ENCODE peak calls at places on chromosomes 11 and 22, in nine cellular contexts. D, H, V, P, R, F, A, C and K are unnamed samples.

GRCh38 chr11:1303196-1303821 is 6.1 kb downstream of the TOLLIP start:
- DNase-seq in D (peak; percentile 67), H (no peak), V (no peak), P (no peak), R (peak; percentile 71), F (peak; percentile 60), A (peak; percentile 14), C (no peak), K (no peak)

GRCh38 chr11:30560345-30561106 is 25.6 kb downstream of the MPPED2 start:
- DNase-seq in D (no peak), H (no peak), V (no peak), P (no peak), R (no peak), F (no peak), A (no peak), C (no peak), K (no peak)

GRCh38 chr11:50078001-50078400 is 45.3 kb downstream of the OR4C45 start:
- DNase-seq in D (no peak), H (no peak), V (no peak), P (no peak), R (no peak), F (no peak), A (no peak), C (no peak), K (no peak)

GRCh38 chr22:21641417-21641794 is 696 bp upstream of the SDF2L1 start:
- DNase-seq in D (no peak), H (no peak), V (no peak), P (peak; percentile 61), R (no peak), F (no peak), A (no peak), C (peak; percentile 73), K (peak; percentile 59)

GRCh38 chr11:31763296-31763695 is 47.8 kb downstream of the PAX6 start:
- DNase-seq in D (no peak), H (no peak), V (no peak), P (no peak), R (no peak), F (no peak), A (no peak), C (no peak), K (no peak)

GRCh38 chr11:111788051-111788450 is 21.9 kb upstream of the PPP2R1B start:
- DNase-seq in D (no peak), H (no peak), V (no peak), P (no peak), R (no peak), F (no peak), A (no peak), C (no peak), K (no peak)

GRCh38 chr22:38467904-38468760 is at the start of gene KDELR3:
- DNase-seq in D (peak; percentile 77), H (peak; percentile 61), V (no peak), P (peak; percentile 63), R (no peak), F (no peak), A (peak; percentile 75), C (peak; percentile 89), K (no peak)

GRCh38 chr22:48754611-48755331 is 1072.9 kb downstream of the BRD1 start:
- DNase-seq in D (peak; percentile 34), H (no peak), V (no peak), P (no peak), R (no peak), F (no peak), A (no peak), C (no peak), K (no peak)

GRCh38 chr11:116043857-116044256 is 539.6 kb upstream of the CADM1 start:
- DNase-seq in D (no peak), H (no peak), V (no peak), P (no peak), R (no peak), F (no peak), A (no peak), C (no peak), K (no peak)

GRCh38 chr11:130213143-130213978 is 53.8 kb downstream of the ST14 start:
- DNase-seq in D (no peak), H (peak; percentile 69), V (peak; percentile 61), P (peak; percentile 26), R (peak; percentile 30), F (peak; percentile 79), A (peak; percentile 55), C (peak; percentile 93), K (peak; percentile 21)

GRCh38 chr11:85950317-85951048 is 95.3 kb downstream of the CCDC83 start:
- DNase-seq in D (no peak), H (no peak), V (no peak), P (no peak), R (no peak), F (no peak), A (no peak), C (no peak), K (no peak)

GRCh38 chr11:122850076-122850631 is 11.9 kb downstream of the CRTAM start:
- DNase-seq in D (no peak), H (no peak), V (no peak), P (peak; percentile 31), R (no peak), F (peak; percentile 75), A (no peak), C (no peak), K (no peak)

GRCh38 chr11:133842053-133842452 is 3.3 kb downstream of the SPATA19 start:
- DNase-seq in D (no peak), H (no peak), V (no peak), P (no peak), R (no peak), F (peak; percentile 54), A (no peak), C (no peak), K (no peak)